ENCODE peak calls at places on chromosomes 1 and 21, in four cellular contexts. One of them, this sample, is unnamed. For H3K4me1 and H3K9me3, the result is how much of the 10 kb centered on the place peaks cover.

GRCh38 chr1:10682114-10682445 is 114.4 kb downstream of the CASZ1 start:
- DNase-seq in body of pancreas: no peak
- DNase-seq in A549: no peak
- DNase-seq in naive thymus-derived CD4-positive, alpha-beta T cell: no peak
- DNase-seq in this sample: no peak

GRCh38 chr1:178506669-178507068 is 6.2 kb upstream of the TEX35 start:
- DNase-seq in A549: no peak
- DNase-seq in naive thymus-derived CD4-positive, alpha-beta T cell: no peak
- DNase-seq in body of pancreas: no peak
- DNase-seq in this sample: no peak

GRCh38 chr1:68796888-68797287 is 300.0 kb upstream of the DEPDC1 start:
- DNase-seq in naive thymus-derived CD4-positive, alpha-beta T cell: no peak
- DNase-seq in body of pancreas: no peak
- DNase-seq in A549: no peak
- DNase-seq in this sample: no peak

GRCh38 chr21:29293495-29293894 is 5.2 kb upstream of the BACH1 start:
- DNase-seq in A549: no peak
- DNase-seq in naive thymus-derived CD4-positive, alpha-beta T cell: no peak
- DNase-seq in body of pancreas: no peak
- DNase-seq in this sample: no peak

GRCh38 chr1:247228133-247228532 is 27.7 kb upstream of the VN1R5 start:
- DNase-seq in body of pancreas: no peak
- DNase-seq in A549: no peak
- DNase-seq in naive thymus-derived CD4-positive, alpha-beta T cell: no peak
- DNase-seq in this sample: no peak

GRCh38 chr1:184241446-184241845 is 145.4 kb upstream of the C1orf21 start:
- DNase-seq in A549: no peak
- DNase-seq in naive thymus-derived CD4-positive, alpha-beta T cell: no peak
- DNase-seq in body of pancreas: no peak
- DNase-seq in this sample: no peak

GRCh38 chr1:157994704-157995540 is 1.5 kb downstream of the KIRREL1 start:
- DNase-seq in A549: no peak
- DNase-seq in body of pancreas: no peak
- DNase-seq in naive thymus-derived CD4-positive, alpha-beta T cell: no peak
- DNase-seq in this sample: peak

GRCh38 chr21:42107881-42108553 is 36.9 kb downstream of the UMODL1 start:
- DNase-seq in A549: peak
- DNase-seq in body of pancreas: peak
- DNase-seq in naive thymus-derived CD4-positive, alpha-beta T cell: peak
- DNase-seq in this sample: peak

GRCh38 chr1:43930168-43930948 is 3.2 kb upstream of the ARTN start:
- DNase-seq in body of pancreas: peak
- DNase-seq in naive thymus-derived CD4-positive, alpha-beta T cell: no peak
- DNase-seq in A549: no peak
- DNase-seq in this sample: peak

GRCh38 chr1:168340796-168341510 is 60.3 kb downstream of the TBX19 start:
- DNase-seq in body of pancreas: no peak
- DNase-seq in A549: no peak
- DNase-seq in naive thymus-derived CD4-positive, alpha-beta T cell: no peak
- DNase-seq in this sample: no peak

GRCh38 chr1:118504231-118504644 is 319.2 kb upstream of the SPAG17 start:
- DNase-seq in body of pancreas: no peak
- DNase-seq in A549: no peak
- DNase-seq in naive thymus-derived CD4-positive, alpha-beta T cell: no peak
- DNase-seq in this sample: no peak

GRCh38 chr1:204971700-204972336 is 71.2 kb upstream of the CNTN2 start:
- DNase-seq in A549: peak
- DNase-seq in naive thymus-derived CD4-positive, alpha-beta T cell: no peak
- DNase-seq in body of pancreas: no peak
- DNase-seq in this sample: no peak

GRCh38 chr21:36646645-36647044 is 52.3 kb upstream of the SIM2 start:
- DNase-seq in naive thymus-derived CD4-positive, alpha-beta T cell: no peak
- DNase-seq in A549: no peak
- DNase-seq in body of pancreas: no peak
- DNase-seq in this sample: no peak

GRCh38 chr1:19504796-19505693 is 19.7 kb upstream of the CAPZB start:
- DNase-seq in naive thymus-derived CD4-positive, alpha-beta T cell: no peak
- DNase-seq in body of pancreas: no peak
- DNase-seq in A549: no peak
- DNase-seq in this sample: no peak

GRCh38 chr1:205677152-205677551 is 3.2 kb downstream of the SLC45A3 start:
- DNase-seq in naive thymus-derived CD4-positive, alpha-beta T cell: no peak
- DNase-seq in body of pancreas: no peak
- DNase-seq in A549: no peak
- DNase-seq in this sample: no peak

GRCh38 chr1:25017436-25018109 is 87.5 kb upstream of the RUNX3 start:
- DNase-seq in naive thymus-derived CD4-positive, alpha-beta T cell: no peak
- DNase-seq in body of pancreas: no peak
- DNase-seq in A549: no peak
- DNase-seq in this sample: no peak

GRCh38 chr1:187817782-187818181 is 989.0 kb downstream of the PLA2G4A start:
- DNase-seq in body of pancreas: no peak
- DNase-seq in A549: no peak
- DNase-seq in naive thymus-derived CD4-positive, alpha-beta T cell: no peak
- DNase-seq in this sample: no peak

GRCh38 chr1:167455786-167456446 is 62.4 kb downstream of the CD247 start:
- DNase-seq in naive thymus-derived CD4-positive, alpha-beta T cell: no peak
- DNase-seq in A549: no peak
- DNase-seq in body of pancreas: peak
- DNase-seq in this sample: peak

GRCh38 chr21:29523646-29524045 is 224.9 kb downstream of the BACH1 start:
- DNase-seq in body of pancreas: peak
- DNase-seq in A549: no peak
- DNase-seq in naive thymus-derived CD4-positive, alpha-beta T cell: no peak
- DNase-seq in this sample: no peak

GRCh38 chr1:230403442-230403841 is 22.7 kb downstream of the PGBD5 start:
- DNase-seq in naive thymus-derived CD4-positive, alpha-beta T cell: no peak
- DNase-seq in A549: no peak
- DNase-seq in body of pancreas: no peak
- DNase-seq in this sample: no peak

GRCh38 chr21:41703857-41704501 is 62.9 kb downstream of the RIPK4 start:
- DNase-seq in naive thymus-derived CD4-positive, alpha-beta T cell: no peak
- DNase-seq in body of pancreas: peak
- DNase-seq in A549: no peak
- DNase-seq in this sample: no peak

GRCh38 chr1:212482006-212482351 is 49.3 kb downstream of the NENF start:
- DNase-seq in A549: no peak
- DNase-seq in body of pancreas: no peak
- DNase-seq in naive thymus-derived CD4-positive, alpha-beta T cell: no peak
- DNase-seq in this sample: no peak

GRCh38 chr1:150551049-150551783 is 2.0 kb downstream of the ADAMTSL4 start:
- DNase-seq in body of pancreas: no peak
- DNase-seq in A549: no peak
- DNase-seq in naive thymus-derived CD4-positive, alpha-beta T cell: no peak
- DNase-seq in this sample: no peak

GRCh38 chr21:31771685-31772084 is 39.8 kb upstream of the SCAF4 start:
- DNase-seq in A549: no peak
- DNase-seq in naive thymus-derived CD4-positive, alpha-beta T cell: no peak
- DNase-seq in body of pancreas: no peak
- DNase-seq in this sample: no peak

GRCh38 chr1:117067528-117068370 is 7.6 kb downstream of the TTF2 start:
- DNase-seq in A549: peak
- DNase-seq in naive thymus-derived CD4-positive, alpha-beta T cell: no peak
- DNase-seq in body of pancreas: peak
- DNase-seq in this sample: peak

GRCh38 chr1:169091480-169091941 is 15.0 kb upstream of the ATP1B1 start:
- DNase-seq in A549: no peak
- DNase-seq in naive thymus-derived CD4-positive, alpha-beta T cell: no peak
- DNase-seq in body of pancreas: no peak
- DNase-seq in this sample: no peak

GRCh38 chr1:26950602-26951001 is 9.7 kb downstream of the KDF1 start:
- DNase-seq in A549: no peak
- DNase-seq in naive thymus-derived CD4-positive, alpha-beta T cell: no peak
- DNase-seq in body of pancreas: no peak
- DNase-seq in this sample: no peak

GRCh38 chr1:31182352-31182751 is 57.3 kb downstream of the NKAIN1 start:
- DNase-seq in A549: peak
- DNase-seq in naive thymus-derived CD4-positive, alpha-beta T cell: peak
- DNase-seq in body of pancreas: peak
- DNase-seq in this sample: peak

GRCh38 chr1:226083303-226084101 is 21.0 kb downstream of the H3-3A start:
- DNase-seq in body of pancreas: peak
- DNase-seq in naive thymus-derived CD4-positive, alpha-beta T cell: peak
- DNase-seq in A549: peak
- DNase-seq in this sample: peak

GRCh38 chr1:94819584-94819944 is 593 bp upstream of the SLC44A3 start:
- DNase-seq in naive thymus-derived CD4-positive, alpha-beta T cell: no peak
- DNase-seq in A549: no peak
- DNase-seq in body of pancreas: no peak
- DNase-seq in this sample: no peak
- H3K4me3 ChIP-seq in naive thymus-derived CD4-positive, alpha-beta T cell: no peak
- H3K4me3 ChIP-seq in A549: peak
- H3K4me3 ChIP-seq in body of pancreas: peak
- H3K4me3 ChIP-seq in this sample: peak

GRCh38 chr1:245041058-245041698 is 113.6 kb upstream of the KIF26B start:
- DNase-seq in A549: no peak
- DNase-seq in body of pancreas: no peak
- DNase-seq in naive thymus-derived CD4-positive, alpha-beta T cell: no peak
- DNase-seq in this sample: no peak
- H3K4me1 ChIP-seq in A549: under half
- H3K4me1 ChIP-seq in body of pancreas: under half
- H3K4me1 ChIP-seq in naive thymus-derived CD4-positive, alpha-beta T cell: under half
- H3K4me1 ChIP-seq in this sample: under half

GRCh38 chr1:206872139-206872538 is 6.7 kb downstream of the IL20 start:
- DNase-seq in body of pancreas: no peak
- DNase-seq in A549: no peak
- DNase-seq in naive thymus-derived CD4-positive, alpha-beta T cell: no peak
- DNase-seq in this sample: no peak

GRCh38 chr1:206878456-206878855 is 13.0 kb downstream of the IL20 start:
- DNase-seq in body of pancreas: no peak
- DNase-seq in A549: no peak
- DNase-seq in naive thymus-derived CD4-positive, alpha-beta T cell: no peak
- DNase-seq in this sample: no peak

GRCh38 chr1:206880310-206880709 is 14.9 kb downstream of the IL20 start:
- DNase-seq in body of pancreas: no peak
- DNase-seq in A549: no peak
- DNase-seq in naive thymus-derived CD4-positive, alpha-beta T cell: no peak
- DNase-seq in this sample: no peak

GRCh38 chr1:206873603-206874188 is 8.3 kb downstream of the IL20 start:
- DNase-seq in body of pancreas: no peak
- DNase-seq in A549: no peak
- DNase-seq in naive thymus-derived CD4-positive, alpha-beta T cell: no peak
- DNase-seq in this sample: no peak

GRCh38 chr1:206875752-206876380 is 10.4 kb downstream of the IL20 start:
- DNase-seq in naive thymus-derived CD4-positive, alpha-beta T cell: no peak
- DNase-seq in body of pancreas: no peak
- DNase-seq in A549: no peak
- DNase-seq in this sample: no peak
- H3K9me3 ChIP-seq in naive thymus-derived CD4-positive, alpha-beta T cell: under half
- H3K9me3 ChIP-seq in body of pancreas: under half
- H3K9me3 ChIP-seq in A549: under half
- H3K9me3 ChIP-seq in this sample: under half

GRCh38 chr1:156659994-156660751 is 17.0 kb downstream of the NES start:
- DNase-seq in body of pancreas: peak
- DNase-seq in naive thymus-derived CD4-positive, alpha-beta T cell: peak
- DNase-seq in A549: peak
- DNase-seq in this sample: peak

GRCh38 chr1:156659672-156659993 is 17.6 kb downstream of the NES start:
- DNase-seq in naive thymus-derived CD4-positive, alpha-beta T cell: no peak
- DNase-seq in A549: no peak
- DNase-seq in body of pancreas: no peak
- DNase-seq in this sample: no peak

GRCh38 chr1:156658496-156658895 is 16.6 kb downstream of the BCAN start:
- DNase-seq in A549: no peak
- DNase-seq in naive thymus-derived CD4-positive, alpha-beta T cell: no peak
- DNase-seq in body of pancreas: no peak
- DNase-seq in this sample: no peak

GRCh38 chr1:156657971-156658319 is 16.0 kb downstream of the BCAN start:
- DNase-seq in A549: no peak
- DNase-seq in body of pancreas: no peak
- DNase-seq in naive thymus-derived CD4-positive, alpha-beta T cell: no peak
- DNase-seq in this sample: no peak

DNA sequence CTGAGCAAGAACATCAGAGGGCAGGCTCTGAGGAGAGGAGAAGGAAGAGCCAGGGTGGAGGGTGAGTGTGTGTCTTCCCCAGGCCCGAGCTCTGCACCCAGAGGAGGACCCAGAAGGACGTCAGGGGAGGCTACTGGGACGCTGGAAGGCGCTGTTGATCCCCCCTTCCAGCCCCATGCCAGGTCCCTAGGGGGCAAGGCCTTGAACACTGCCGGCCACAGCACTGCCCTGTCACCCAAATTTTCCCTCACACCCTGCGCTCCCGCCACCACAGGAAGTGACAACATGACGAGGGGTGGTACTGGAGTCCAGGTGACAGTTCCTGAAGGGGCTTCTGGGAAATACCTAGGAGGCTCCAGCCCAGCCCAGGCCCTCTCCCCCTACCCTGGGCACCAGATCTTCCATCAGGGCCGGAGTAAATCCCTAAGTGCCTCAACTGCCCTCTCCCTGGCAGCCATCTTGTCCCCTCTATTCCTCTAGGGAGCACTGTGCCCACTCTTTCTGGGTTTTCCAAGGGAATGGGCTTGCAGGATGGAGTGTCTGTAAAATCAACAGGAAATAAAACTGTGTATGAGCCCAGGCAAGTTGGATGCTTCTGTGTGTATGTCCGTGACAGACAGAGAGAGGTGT is 17.1 kb downstream of the BCAN start:
- DNase-seq in naive thymus-derived CD4-positive, alpha-beta T cell: no peak
- DNase-seq in A549: no peak
- DNase-seq in body of pancreas: no peak
- DNase-seq in this sample: no peak
- H3K4me3 ChIP-seq in naive thymus-derived CD4-positive, alpha-beta T cell: no peak
- H3K4me3 ChIP-seq in A549: peak
- H3K4me3 ChIP-seq in body of pancreas: no peak
- H3K4me3 ChIP-seq in this sample: no peak

GRCh38 chr1:202578001-202578500 is 132.2 kb downstream of the SYT2 start:
- DNase-seq in body of pancreas: no peak
- DNase-seq in A549: no peak
- DNase-seq in naive thymus-derived CD4-positive, alpha-beta T cell: no peak
- DNase-seq in this sample: peak

GRCh38 chr1:202576816-202577215 is 133.4 kb downstream of the SYT2 start:
- DNase-seq in A549: no peak
- DNase-seq in body of pancreas: peak
- DNase-seq in naive thymus-derived CD4-positive, alpha-beta T cell: no peak
- DNase-seq in this sample: peak

GRCh38 chr1:202577381-202577780 is 132.9 kb downstream of the SYT2 start:
- DNase-seq in naive thymus-derived CD4-positive, alpha-beta T cell: no peak
- DNase-seq in body of pancreas: no peak
- DNase-seq in A549: no peak
- DNase-seq in this sample: peak

GRCh38 chr1:202579806-202580205 is 130.4 kb downstream of the SYT2 start:
- DNase-seq in A549: no peak
- DNase-seq in naive thymus-derived CD4-positive, alpha-beta T cell: no peak
- DNase-seq in body of pancreas: no peak
- DNase-seq in this sample: no peak

GRCh38 chr1:202578565-202578964 is 131.7 kb downstream of the SYT2 start:
- DNase-seq in body of pancreas: no peak
- DNase-seq in naive thymus-derived CD4-positive, alpha-beta T cell: no peak
- DNase-seq in A549: no peak
- DNase-seq in this sample: no peak
- H3K4me1 ChIP-seq in body of pancreas: under half
- H3K4me1 ChIP-seq in naive thymus-derived CD4-positive, alpha-beta T cell: under half
- H3K4me1 ChIP-seq in A549: under half
- H3K4me1 ChIP-seq in this sample: under half

This sample was measured in HAP-1.